ENCODE peak calls at places on chromosome 15, in four cellular contexts. G is uterus, R is left ventricle myocardium inferior, F is caudate nucleus. O is an unnamed sample.
A peak's percentile ranks its signal among the peaks of the same experiment; 100 is the strongest.

GRCh38 chr15:75864213-75865059 is 21.2 kb downstream of the UBE2Q2 start:
- DNase-seq in G (no peak), R (no peak), F (no peak), O (no peak)

GRCh38 chr15:37031198-37031597 is 69.2 kb downstream of the MEIS2 start:
- DNase-seq in G (no peak), R (no peak), F (no peak), O (no peak)

GRCh38 chr15:59591372-59591771 is 20.2 kb upstream of the GCNT3 start:
- DNase-seq in G (no peak), R (no peak), F (no peak), O (no peak)

GRCh38 chr15:72339777-72340177 is 19.8 kb upstream of the CELF6 start:
- DNase-seq in G (no peak), R (no peak), F (no peak), O (no peak)

GRCh38 chr15:38547255-38547997 is 17.2 kb downstream of the RASGRP1 start:
- DNase-seq in G (no peak), R (no peak), F (peak; percentile 27), O (no peak)

GRCh38 chr15:78904599-78905358 is 32.1 kb downstream of the MORF4L1 start:
- DNase-seq in G (no peak), R (no peak), F (no peak), O (no peak)

GRCh38 chr15:47857384-47858168 is 140.3 kb downstream of the SEMA6D start:
- DNase-seq in G (no peak), R (no peak), F (no peak), O (no peak)

GRCh38 chr15:56869573-56869972 is 48.9 kb upstream of the TCF12 start:
- DNase-seq in G (peak; percentile 37), R (peak; percentile 37), F (no peak), O (peak; percentile 48)

GRCh38 chr15:96297783-96298182 is 32.7 kb upstream of the NR2F2 start:
- DNase-seq in G (no peak), R (no peak), F (no peak), O (no peak)

GRCh38 chr15:41494922-41495735 is 1.5 kb downstream of the ITPKA start:
- DNase-seq in G (no peak), R (no peak), F (no peak), O (no peak)

GRCh38 chr15:56537881-56538280 is 72.9 kb upstream of the MNS1 start:
- DNase-seq in G (no peak), R (no peak), F (no peak), O (peak; percentile 45)

GRCh38 chr15:76988874-76989780 is 5.8 kb upstream of the PSTPIP1 start:
- DNase-seq in G (no peak), R (no peak), F (no peak), O (no peak)
- H3K27ac ChIP-seq in G (no peak overlapping the region), R (peak overlapping the region; percentile 79), F (no peak overlapping the region), O (no peak overlapping the region)

DNA sequence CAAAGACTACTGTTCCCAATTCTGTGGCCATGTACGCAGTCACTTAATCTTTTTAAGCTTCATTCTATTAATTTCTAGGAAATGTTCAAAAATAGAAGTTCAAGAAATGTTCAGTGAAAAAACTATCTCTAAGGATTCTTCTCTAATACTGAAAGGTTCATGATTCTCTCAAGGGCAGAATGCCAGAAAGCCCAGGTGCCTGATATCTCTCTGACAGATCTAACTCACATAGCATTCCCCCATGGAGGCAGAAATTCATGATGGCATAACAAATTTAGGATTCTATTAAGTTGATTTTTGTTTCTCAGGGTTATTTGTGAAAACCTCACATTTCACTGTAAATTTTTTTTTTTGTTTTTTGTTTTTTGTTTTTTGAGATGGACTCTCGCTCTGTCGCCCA is 17.5 kb downstream of the CHRM5 start:
- DNase-seq in G (no peak), R (no peak), F (no peak), O (no peak)
- H3K27ac ChIP-seq in G (no peak overlapping the region), R (no peak overlapping the region), F (peak overlapping the region; percentile 76), O (peak overlapping the region; percentile 95)

GRCh38 chr15:29784413-29784812 is 37.9 kb downstream of the TJP1 start:
- DNase-seq in G (no peak), R (no peak), F (no peak), O (no peak)
- H3K27ac ChIP-seq in G (no peak overlapping the region), R (no peak overlapping the region), F (no peak overlapping the region), O (no peak overlapping the region)

GRCh38 chr15:88646088-88646405 is 7.2 kb downstream of the ISG20 start:
- DNase-seq in G (no peak), R (no peak), F (no peak), O (no peak)

GRCh38 chr15:88649286-88649733 is 10.5 kb downstream of the ISG20 start:
- DNase-seq in G (no peak), R (peak; percentile 53), F (peak; percentile 71), O (peak; percentile 84)

GRCh38 chr15:88648357-88649214 is 9.8 kb downstream of the ISG20 start:
- DNase-seq in G (no peak), R (no peak), F (no peak), O (peak; percentile 20)

GRCh38 chr15:88646951-88647350 is 8.1 kb downstream of the ISG20 start:
- DNase-seq in G (no peak), R (no peak), F (no peak), O (no peak)

DNA sequence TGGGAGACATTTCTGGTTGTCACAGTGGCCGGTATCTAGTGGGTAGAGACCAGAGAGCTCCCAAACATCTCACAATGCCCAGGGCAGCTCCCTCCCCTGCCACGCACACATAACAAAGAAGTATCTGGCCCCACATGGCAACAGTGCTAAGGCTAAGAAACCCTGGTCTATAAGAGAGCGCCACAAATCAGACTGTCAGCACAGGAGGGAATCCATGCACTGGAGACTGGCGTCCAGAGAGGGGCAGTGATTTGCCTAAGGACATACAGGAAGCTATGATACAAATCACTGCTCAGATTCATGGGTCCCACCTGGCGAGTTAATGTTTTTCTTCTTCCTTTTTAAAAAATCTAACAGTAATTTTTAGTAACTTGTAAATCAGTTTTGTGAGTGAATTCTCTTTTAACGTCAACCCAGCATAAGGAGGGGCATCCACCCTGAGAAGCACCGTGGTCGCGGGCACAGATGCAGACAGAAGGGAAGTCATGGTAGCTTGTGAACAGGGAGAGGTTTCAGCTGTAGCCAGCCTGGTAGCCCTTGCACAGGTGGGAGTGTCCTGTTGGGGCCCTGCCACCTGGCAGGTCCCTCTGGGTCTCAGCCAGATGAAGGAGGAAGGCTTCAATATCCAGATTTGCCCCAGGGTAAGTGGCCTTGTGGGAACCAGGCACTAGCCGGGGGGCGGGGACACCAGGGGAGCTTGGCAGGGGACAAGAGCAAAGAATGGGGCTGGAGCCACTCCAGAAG is 8.7 kb downstream of the ISG20 start:
- DNase-seq in G (no peak), R (no peak), F (no peak), O (no peak)
- H3K27ac ChIP-seq in G (no peak overlapping the region), R (no peak overlapping the region), F (peak overlapping the region; percentile 96), O (peak overlapping the region; percentile 97)

GRCh38 chr15:66831801-66832390 is 129.9 kb downstream of the SMAD6 start:
- DNase-seq in G (no peak), R (no peak), F (no peak), O (no peak)

GRCh38 chr15:66831289-66831688 is 129.3 kb downstream of the SMAD6 start:
- DNase-seq in G (no peak), R (no peak), F (no peak), O (no peak)

GRCh38 chr15:66827698-66828055 is 125.6 kb downstream of the SMAD6 start:
- DNase-seq in G (no peak), R (no peak), F (no peak), O (no peak)

GRCh38 chr15:66830358-66830757 is 128.3 kb downstream of the SMAD6 start:
- DNase-seq in G (no peak), R (peak; percentile 72), F (no peak), O (no peak)

DNA sequence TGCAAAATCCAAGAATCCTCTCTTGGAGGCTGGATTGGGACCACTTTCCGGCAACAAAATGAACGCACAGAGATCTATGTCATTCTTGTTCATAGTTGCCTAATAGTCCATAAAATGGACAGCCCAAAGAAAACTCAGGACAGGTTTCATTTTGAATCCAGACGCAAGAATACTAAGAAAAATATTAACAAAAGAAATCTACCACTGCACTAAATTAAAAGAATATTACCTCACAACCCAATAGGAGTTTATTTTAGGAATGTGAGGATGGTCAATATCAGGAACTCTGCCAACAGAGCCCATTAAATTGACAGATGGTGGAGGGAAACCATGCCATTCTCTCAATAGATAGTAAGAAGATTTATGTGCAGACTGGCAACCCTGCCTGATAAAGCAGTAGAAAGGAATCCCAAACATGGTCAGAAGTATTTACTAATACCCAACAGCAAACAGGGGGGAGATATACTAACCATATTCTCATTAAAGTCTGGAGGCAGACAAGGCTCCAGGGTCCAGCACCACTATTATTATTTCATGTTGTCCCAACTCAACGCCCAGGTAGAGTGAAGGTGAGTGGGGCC is 127.6 kb downstream of the SMAD6 start:
- DNase-seq in G (no peak), R (no peak), F (no peak), O (no peak)
- H3K27ac ChIP-seq in G (no peak overlapping the region), R (peak overlapping the region; percentile 83), F (no peak overlapping the region), O (no peak overlapping the region)

DNA sequence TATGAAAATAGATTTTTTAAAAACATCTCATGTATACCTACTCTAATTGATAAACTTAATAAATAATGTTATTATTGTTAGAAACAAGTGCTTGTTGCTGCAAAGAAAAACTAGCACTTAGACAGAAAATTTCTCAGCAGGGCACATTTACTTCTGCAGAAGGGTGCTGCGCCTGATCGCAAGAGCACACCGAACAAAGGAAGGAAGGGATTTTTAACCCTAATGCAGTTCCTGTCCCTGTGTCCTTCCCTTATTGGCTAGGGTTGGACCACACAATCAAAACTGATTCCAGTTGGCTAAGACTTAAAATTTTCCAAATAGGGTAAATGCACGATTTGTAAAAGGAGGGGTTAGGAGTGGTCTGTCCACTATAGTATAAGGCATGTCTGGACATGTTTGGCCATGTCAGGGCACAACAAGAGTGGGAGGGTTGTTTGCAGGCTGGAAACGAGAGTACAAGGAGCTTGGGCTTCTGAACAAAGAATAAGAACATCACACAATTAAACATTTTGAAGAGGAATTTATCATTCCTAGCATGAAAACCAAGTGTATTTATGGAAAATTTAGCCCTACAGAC is 4.7 kb downstream of the DTWD1 start:
- DNase-seq in G (no peak), R (no peak), F (no peak), O (no peak)
- H3K27ac ChIP-seq in G (no peak overlapping the region), R (no peak overlapping the region), F (no peak overlapping the region), O (no peak overlapping the region)

GRCh38 chr15:31381801-31382692 is 55.4 kb downstream of the KLF13 start:
- DNase-seq in G (no peak), R (peak; percentile 13), F (no peak), O (no peak)
- H3K27ac ChIP-seq in G (no peak overlapping the region), R (peak overlapping the region; percentile 81), F (no peak overlapping the region), O (peak overlapping the region; percentile 54)

DNA sequence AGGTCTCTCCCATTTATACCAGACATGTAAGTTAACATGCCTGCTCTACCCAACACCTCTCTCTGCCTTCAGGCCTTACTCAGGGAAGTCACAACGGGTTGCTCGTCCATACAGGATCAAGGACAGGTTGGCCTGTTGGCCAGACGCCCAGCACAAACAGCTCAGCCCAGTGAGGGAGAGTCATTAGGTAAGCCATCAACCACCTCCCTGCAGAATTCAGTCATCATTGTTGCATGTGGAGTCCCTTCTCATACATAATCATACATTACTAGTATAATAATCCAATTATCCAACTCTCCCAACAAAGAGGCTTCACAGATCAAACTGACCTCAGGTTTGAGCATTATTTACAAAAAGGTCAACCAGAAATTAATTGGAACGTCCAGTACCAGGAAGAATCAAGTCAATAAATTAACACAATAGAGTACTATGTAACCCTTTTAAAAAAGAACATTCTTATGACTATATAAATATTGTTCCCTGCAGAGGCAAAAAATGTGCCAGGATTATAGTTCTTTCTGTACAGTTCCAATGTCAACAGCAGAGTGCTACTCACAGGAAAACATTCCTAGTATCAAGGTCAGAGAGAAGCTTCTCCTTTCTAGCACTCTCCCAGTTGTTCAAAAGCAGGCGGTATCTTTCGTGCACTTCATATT is 33.2 kb downstream of the HOMER2 start:
- DNase-seq in G (no peak), R (peak; percentile 41), F (no peak), O (no peak)
- H3K27ac ChIP-seq in G (no peak overlapping the region), R (peak overlapping the region; percentile 54), F (peak overlapping the region; percentile 65), O (peak overlapping the region; percentile 24)

O was measured in dorsolateral prefrontal cortex.